ENCODE peak calls at places on chromosomes 3 and 15, in nine cellular contexts. L is coronary artery, N is fibroblast of mammary gland, I is HFFc6, H is IMR-90, R is hepatocyte, C is WTC11, Q is HFF-Myc, F is stomach. M is an unnamed sample.

GRCh38 chr3:49295489-49296058 is 18.5 kb upstream of the C3orf62 start:
- DNase-seq in L (no peak), N (peak), I (peak), H (peak), R (no peak), C (peak), Q (no peak), F (no peak), M (no peak)

GRCh38 chr15:75138016-75138999 is 63.4 kb upstream of the C15orf39 start:
- DNase-seq in L (no peak), N (no peak), I (peak), H (peak), R (no peak), C (no peak), Q (no peak), F (no peak), M (no peak)

GRCh38 chr15:49441816-49442215 is 18.8 kb downstream of the FGF7 start:
- DNase-seq in L (no peak), N (no peak), I (no peak), H (no peak), R (no peak), C (no peak), Q (no peak), F (no peak), M (no peak)

GRCh38 chr3:159948423-159949140 is 40.1 kb upstream of the IL12A start:
- DNase-seq in L (no peak), N (peak), I (peak), H (peak), R (no peak), C (no peak), Q (no peak), F (no peak), M (no peak)

GRCh38 chr3:10445561-10445960 is 59.8 kb downstream of the ATP2B2 start:
- DNase-seq in L (no peak), N (no peak), I (peak), H (peak), R (no peak), C (no peak), Q (no peak), F (no peak), M (no peak)

GRCh38 chr15:81483496-81483895 is 109.5 kb upstream of the TMC3 start:
- DNase-seq in L (no peak), N (no peak), I (no peak), H (no peak), R (no peak), C (no peak), Q (no peak), F (no peak), M (no peak)

GRCh38 chr15:39738998-39739397 is 43.6 kb downstream of the FSIP1 start:
- DNase-seq in L (no peak), N (no peak), I (no peak), H (no peak), R (no peak), C (no peak), Q (no peak), F (no peak), M (no peak)

GRCh38 chr15:96887730-96888129 is 557.2 kb downstream of the NR2F2 start:
- DNase-seq in L (no peak), N (peak), I (peak), H (no peak), R (no peak), C (no peak), Q (no peak), F (no peak), M (no peak)

GRCh38 chr3:172918165-172918564 is 167.6 kb downstream of the ECT2 start:
- DNase-seq in L (no peak), N (peak), I (no peak), H (peak), R (peak), C (no peak), Q (peak), F (no peak), M (no peak)

GRCh38 chr15:29818141-29818540 is 4.1 kb downstream of the TJP1 start:
- DNase-seq in L (no peak), N (no peak), I (no peak), H (peak), R (no peak), C (no peak), Q (no peak), F (no peak), M (no peak)

GRCh38 chr3:140903196-140903595 is 38.4 kb upstream of the SLC25A36 start:
- DNase-seq in L (no peak), N (no peak), I (no peak), H (peak), R (no peak), C (no peak), Q (no peak), F (no peak), M (no peak)

GRCh38 chr15:63532307-63532744 is 27.9 kb downstream of the USP3 start:
- DNase-seq in L (no peak), N (peak), I (no peak), H (peak), R (no peak), C (no peak), Q (no peak), F (no peak), M (no peak)

GRCh38 chr15:82133251-82133650 is 87.4 kb upstream of the MEX3B start:
- DNase-seq in L (no peak), N (no peak), I (no peak), H (no peak), R (no peak), C (no peak), Q (no peak), F (no peak), M (no peak)

GRCh38 chr3:184459355-184459754 is 79.5 kb downstream of the CHRD start:
- DNase-seq in L (no peak), N (peak), I (peak), H (peak), R (no peak), C (no peak), Q (no peak), F (peak), M (no peak)

GRCh38 chr3:145915787-145916186 is 245.2 kb downstream of the PLOD2 start:
- DNase-seq in L (no peak), N (no peak), I (no peak), H (no peak), R (no peak), C (no peak), Q (no peak), F (no peak), M (no peak)

GRCh38 chr3:9036327-9037112 is 73.2 kb upstream of the RAD18 start:
- DNase-seq in L (peak), N (peak), I (no peak), H (peak), R (peak), C (no peak), Q (peak), F (peak), M (no peak)

GRCh38 chr3:142064454-142064853 is 84.9 kb downstream of the TFDP2 start:
- DNase-seq in L (no peak), N (no peak), I (no peak), H (no peak), R (no peak), C (no peak), Q (no peak), F (no peak), M (no peak)

GRCh38 chr15:92614301-92614700 is 41.3 kb downstream of the FAM174B start:
- DNase-seq in L (no peak), N (no peak), I (no peak), H (no peak), R (no peak), C (no peak), Q (no peak), F (peak), M (no peak)
- TF ChIP-seq CTCF in L (no peak), N (no peak), I (no peak), H (no peak), R (no peak), C (no peak), Q (no peak), F (no peak), M (no peak)

GRCh38 chr3:68866157-68866556 is 66.2 kb downstream of the TAFA4 start:
- DNase-seq in L (no peak), N (no peak), I (no peak), H (no peak), R (no peak), C (no peak), Q (no peak), F (no peak), M (no peak)
- TF ChIP-seq CTCF in L (no peak), N (no peak), I (no peak), H (no peak), R (peak), C (no peak), Q (no peak), F (no peak), M (no peak)

GRCh38 chr3:42025388-42026138 is 63.7 kb upstream of the ULK4 start:
- DNase-seq in L (peak), N (peak), I (peak), H (peak), R (peak), C (peak), Q (peak), F (peak), M (no peak)
- TF ChIP-seq CTCF in L (no peak), N (no peak), I (no peak), H (no peak), R (no peak), C (no peak), Q (no peak), F (no peak), M (no peak)

GRCh38 chr3:148631124-148631903 is 66.4 kb upstream of the AGTR1 start:
- DNase-seq in L (no peak), N (peak), I (no peak), H (no peak), R (no peak), C (peak), Q (no peak), F (no peak), M (no peak)
- TF ChIP-seq CTCF in L (no peak), N (peak), I (peak), H (peak), R (peak), C (peak), Q (peak), F (no peak), M (no peak)

GRCh38 chr15:43941071-43941470 is 114.3 kb downstream of the WDR76 start:
- DNase-seq in L (no peak), N (no peak), I (no peak), H (no peak), R (no peak), C (no peak), Q (no peak), F (no peak), M (no peak)

GRCh38 chr15:43941555-43941954 is 114.8 kb downstream of the WDR76 start:
- DNase-seq in L (no peak), N (no peak), I (no peak), H (no peak), R (no peak), C (no peak), Q (no peak), F (no peak), M (no peak)

GRCh38 chr15:43943511-43943910 is 116.7 kb downstream of the WDR76 start:
- DNase-seq in L (no peak), N (peak), I (peak), H (peak), R (no peak), C (no peak), Q (no peak), F (no peak), M (no peak)

GRCh38 chr15:43942157-43942556 is 115.4 kb downstream of the WDR76 start:
- DNase-seq in L (no peak), N (no peak), I (no peak), H (no peak), R (no peak), C (no peak), Q (no peak), F (no peak), M (no peak)

GRCh38 chr15:43939070-43939469 is 112.3 kb downstream of the WDR76 start:
- DNase-seq in L (no peak), N (peak), I (no peak), H (peak), R (no peak), C (no peak), Q (no peak), F (no peak), M (no peak)
- TF ChIP-seq CTCF in L (no peak), N (peak), I (peak), H (peak), R (peak), C (peak), Q (peak), F (no peak), M (no peak)

GRCh38 chr3:151479452-151479851 is 18.6 kb upstream of the IGSF10 start:
- DNase-seq in L (no peak), N (no peak), I (no peak), H (no peak), R (no peak), C (no peak), Q (no peak), F (no peak), M (no peak)

GRCh38 chr3:151480492-151480891 is 19.6 kb upstream of the IGSF10 start:
- DNase-seq in L (no peak), N (no peak), I (no peak), H (no peak), R (no peak), C (no peak), Q (no peak), F (no peak), M (no peak)

GRCh38 chr3:151483488-151483887 is 22.6 kb upstream of the IGSF10 start:
- DNase-seq in L (no peak), N (no peak), I (no peak), H (no peak), R (no peak), C (no peak), Q (no peak), F (no peak), M (no peak)

GRCh38 chr3:151478376-151478702 is 17.5 kb upstream of the IGSF10 start:
- DNase-seq in L (no peak), N (no peak), I (no peak), H (no peak), R (no peak), C (no peak), Q (no peak), F (no peak), M (no peak)

GRCh38 chr3:151483961-151484360 is 23.1 kb upstream of the IGSF10 start:
- DNase-seq in L (no peak), N (no peak), I (no peak), H (no peak), R (no peak), C (no peak), Q (no peak), F (no peak), M (no peak)
- TF ChIP-seq CTCF in L (no peak), N (no peak), I (no peak), H (no peak), R (no peak), C (no peak), Q (no peak), F (no peak), M (no peak)

DNA sequence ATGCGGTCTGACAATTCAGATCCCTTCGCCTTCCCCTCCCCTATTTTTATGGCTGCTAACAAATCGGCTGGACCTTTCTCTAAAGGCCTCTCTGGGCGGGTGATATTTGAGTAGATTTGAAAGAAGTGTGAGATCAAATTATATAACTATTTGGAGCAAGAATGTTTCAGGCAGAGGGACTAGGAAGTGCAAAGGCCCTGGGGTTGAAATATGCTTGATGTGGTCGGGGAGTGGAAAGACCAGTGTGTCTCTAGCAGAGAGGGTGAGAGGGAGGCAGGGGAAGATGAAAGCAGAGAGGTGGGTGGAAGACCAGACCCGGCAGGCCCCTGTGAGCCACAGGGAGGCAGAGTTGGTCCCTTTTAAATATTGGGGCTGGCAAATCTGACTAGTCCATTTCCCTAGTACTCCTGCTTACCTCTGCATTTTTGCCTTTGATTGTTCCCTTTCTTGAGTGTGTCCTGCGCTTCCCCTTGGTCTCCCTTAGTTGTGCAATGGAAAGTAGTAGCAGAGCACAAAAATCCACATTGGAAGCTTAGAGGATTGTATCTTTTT is 32.3 kb downstream of the SLCO3A1 start:
- DNase-seq in L (no peak), N (no peak), I (no peak), H (no peak), R (no peak), C (no peak), Q (no peak), F (no peak), M (no peak)
- TF ChIP-seq CTCF in L (no peak), N (no peak), I (no peak), H (no peak), R (no peak), C (no peak), Q (no peak), F (no peak), M (no peak)

DNA sequence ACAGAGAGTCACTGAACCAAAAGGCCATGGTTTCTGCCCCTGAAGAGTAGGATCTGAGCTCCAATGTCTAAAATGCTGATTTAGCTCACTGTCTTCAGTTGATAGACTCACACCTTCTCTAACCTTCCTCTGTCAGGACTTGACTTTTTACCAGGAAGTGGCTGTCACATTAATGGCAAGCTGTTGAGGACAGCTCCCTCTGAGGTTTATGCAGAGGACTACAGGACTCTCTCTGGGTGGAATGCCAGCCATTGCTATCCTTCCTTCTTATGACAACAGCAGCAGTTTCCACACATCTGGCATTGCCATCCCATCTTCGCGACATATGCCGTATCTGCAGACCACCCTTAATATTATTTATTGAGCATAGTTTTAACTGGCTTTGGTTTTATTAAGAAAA is 103.8 kb upstream of the PRICKLE2 start:
- DNase-seq in L (no peak), N (no peak), I (no peak), H (no peak), R (no peak), C (no peak), Q (no peak), F (no peak), M (no peak)
- TF ChIP-seq CTCF in L (no peak), N (no peak), I (no peak), H (no peak), R (no peak), C (no peak), Q (no peak), F (no peak), M (no peak)

GRCh38 chr3:52483081-52483480 is 12.1 kb upstream of the STAB1 start:
- DNase-seq in L (no peak), N (no peak), I (no peak), H (no peak), R (no peak), C (no peak), Q (no peak), F (no peak), M (no peak)

GRCh38 chr3:52480768-52481715 is 14.1 kb upstream of the STAB1 start:
- DNase-seq in L (no peak), N (no peak), I (no peak), H (no peak), R (no peak), C (no peak), Q (no peak), F (no peak), M (no peak)

GRCh38 chr3:52479876-52480575 is 15.1 kb upstream of the STAB1 start:
- DNase-seq in L (no peak), N (no peak), I (no peak), H (no peak), R (no peak), C (no peak), Q (no peak), F (no peak), M (no peak)

GRCh38 chr3:52483577-52484495 is 11.3 kb upstream of the STAB1 start:
- DNase-seq in L (no peak), N (peak), I (peak), H (peak), R (peak), C (no peak), Q (peak), F (no peak), M (no peak)

DNA sequence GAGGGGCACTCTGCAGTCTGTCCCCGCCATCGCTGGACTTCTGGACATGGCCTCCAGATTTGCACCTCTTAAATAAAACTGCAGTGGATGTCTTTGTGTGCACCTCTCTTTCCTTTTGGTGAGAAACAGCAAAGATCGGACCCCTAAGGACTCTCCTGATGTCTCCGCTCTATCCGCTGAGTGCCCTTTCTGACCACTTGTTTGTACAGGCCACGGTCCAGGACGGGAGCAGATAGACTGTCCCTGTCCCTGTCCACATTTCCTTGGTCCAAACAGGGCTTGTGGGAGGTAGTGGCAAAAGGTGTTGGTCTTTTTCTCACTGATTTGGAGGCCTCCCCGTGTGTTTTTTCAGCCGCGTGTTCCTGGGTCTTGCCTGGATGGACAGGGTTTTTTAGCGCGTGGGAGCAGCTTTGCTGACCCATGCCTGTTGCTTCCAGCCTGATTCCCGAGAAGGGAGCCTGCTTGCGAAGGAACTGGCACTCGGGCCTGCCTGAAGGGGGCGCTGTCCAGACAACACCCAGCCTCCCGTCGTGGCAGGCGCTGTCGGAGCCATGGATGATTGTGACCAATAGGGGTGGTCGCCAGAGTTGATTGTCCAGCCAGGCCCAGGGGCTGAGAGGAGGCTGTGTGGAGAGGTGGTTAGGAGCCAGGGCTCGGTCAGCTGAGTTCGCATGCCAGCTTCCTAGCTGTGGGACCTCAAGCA is 13.2 kb upstream of the STAB1 start:
- DNase-seq in L (no peak), N (peak), I (no peak), H (peak), R (no peak), C (peak), Q (no peak), F (no peak), M (no peak)
- TF ChIP-seq CTCF in L (no peak), N (peak), I (peak), H (peak), R (peak), C (peak), Q (peak), F (no peak), M (peak)